ENCODE peak calls at places on chromosomes 3 and 15, in four cellular contexts. One of them, this sample, is unnamed.

GRCh38 chr15:65993226-65993625 is 123.9 kb downstream of the RAB11A start:
- DNase-seq in activated T-helper 1 cell treated with anti-CD3 and anti-CD28 coated beads, Interleukin-12 subunit alpha, Interleukin-12 subunit beta, Interleukin-2, Interleukin-4 antibody, amounts not matched to agents 30 ng/mL and 10 ng/mL and 1 ng/mL, durations not matched to agents 14 hours and 24 hours and 36 hours: no peak
- DNase-seq in ACHN: no peak
- DNase-seq in NCI-H748 treated with DMSO at 0.1 percent for 48 hours: no peak
- DNase-seq in this sample: no peak

GRCh38 chr3:169237181-169237580 is 426.3 kb downstream of the MECOM start:
- DNase-seq in activated T-helper 1 cell treated with anti-CD3 and anti-CD28 coated beads, Interleukin-12 subunit alpha, Interleukin-12 subunit beta, Interleukin-2, Interleukin-4 antibody, amounts not matched to agents 30 ng/mL and 10 ng/mL and 1 ng/mL, durations not matched to agents 14 hours and 24 hours and 36 hours: no peak
- DNase-seq in ACHN: no peak
- DNase-seq in NCI-H748 treated with DMSO at 0.1 percent for 48 hours: no peak
- DNase-seq in this sample: no peak

GRCh38 chr3:14452676-14453367 is 50.4 kb downstream of the SLC6A6 start:
- DNase-seq in activated T-helper 1 cell treated with anti-CD3 and anti-CD28 coated beads, Interleukin-12 subunit alpha, Interleukin-12 subunit beta, Interleukin-2, Interleukin-4 antibody, amounts not matched to agents 30 ng/mL and 10 ng/mL and 1 ng/mL, durations not matched to agents 14 hours and 24 hours and 36 hours: no peak
- DNase-seq in NCI-H748 treated with DMSO at 0.1 percent for 48 hours: peak; percentile 64
- DNase-seq in ACHN: peak; percentile 90
- DNase-seq in this sample: no peak

GRCh38 chr3:150544726-150545125 is 1.6 kb downstream of the SERP1 start:
- DNase-seq in NCI-H748 treated with DMSO at 0.1 percent for 48 hours: no peak
- DNase-seq in ACHN: no peak
- DNase-seq in activated T-helper 1 cell treated with anti-CD3 and anti-CD28 coated beads, Interleukin-12 subunit alpha, Interleukin-12 subunit beta, Interleukin-2, Interleukin-4 antibody, amounts not matched to agents 30 ng/mL and 10 ng/mL and 1 ng/mL, durations not matched to agents 14 hours and 24 hours and 36 hours: no peak
- DNase-seq in this sample: no peak

GRCh38 chr15:68415501-68416157 is 16.3 kb downstream of the ITGA11 start:
- DNase-seq in NCI-H748 treated with DMSO at 0.1 percent for 48 hours: no peak
- DNase-seq in activated T-helper 1 cell treated with anti-CD3 and anti-CD28 coated beads, Interleukin-12 subunit alpha, Interleukin-12 subunit beta, Interleukin-2, Interleukin-4 antibody, amounts not matched to agents 30 ng/mL and 10 ng/mL and 1 ng/mL, durations not matched to agents 14 hours and 24 hours and 36 hours: no peak
- DNase-seq in ACHN: no peak
- DNase-seq in this sample: peak; percentile 53

GRCh38 chr15:44501768-44502366 is 35.1 kb upstream of the EIF3J start:
- DNase-seq in activated T-helper 1 cell treated with anti-CD3 and anti-CD28 coated beads, Interleukin-12 subunit alpha, Interleukin-12 subunit beta, Interleukin-2, Interleukin-4 antibody, amounts not matched to agents 30 ng/mL and 10 ng/mL and 1 ng/mL, durations not matched to agents 14 hours and 24 hours and 36 hours: no peak
- DNase-seq in NCI-H748 treated with DMSO at 0.1 percent for 48 hours: peak; percentile 21
- DNase-seq in ACHN: peak; percentile 51
- DNase-seq in this sample: peak; percentile 43

GRCh38 chr3:139327231-139327630 is 16.6 kb upstream of the MRPS22 start:
- DNase-seq in NCI-H748 treated with DMSO at 0.1 percent for 48 hours: no peak
- DNase-seq in ACHN: no peak
- DNase-seq in activated T-helper 1 cell treated with anti-CD3 and anti-CD28 coated beads, Interleukin-12 subunit alpha, Interleukin-12 subunit beta, Interleukin-2, Interleukin-4 antibody, amounts not matched to agents 30 ng/mL and 10 ng/mL and 1 ng/mL, durations not matched to agents 14 hours and 24 hours and 36 hours: no peak
- DNase-seq in this sample: no peak

GRCh38 chr3:40191850-40192448 is 117.6 kb upstream of the EIF1B start:
- DNase-seq in ACHN: peak; percentile 52
- DNase-seq in activated T-helper 1 cell treated with anti-CD3 and anti-CD28 coated beads, Interleukin-12 subunit alpha, Interleukin-12 subunit beta, Interleukin-2, Interleukin-4 antibody, amounts not matched to agents 30 ng/mL and 10 ng/mL and 1 ng/mL, durations not matched to agents 14 hours and 24 hours and 36 hours: peak; percentile 35
- DNase-seq in NCI-H748 treated with DMSO at 0.1 percent for 48 hours: no peak
- DNase-seq in this sample: peak; percentile 29

GRCh38 chr3:9185046-9185445 is 64.4 kb downstream of the SRGAP3 start:
- DNase-seq in NCI-H748 treated with DMSO at 0.1 percent for 48 hours: no peak
- DNase-seq in ACHN: no peak
- DNase-seq in activated T-helper 1 cell treated with anti-CD3 and anti-CD28 coated beads, Interleukin-12 subunit alpha, Interleukin-12 subunit beta, Interleukin-2, Interleukin-4 antibody, amounts not matched to agents 30 ng/mL and 10 ng/mL and 1 ng/mL, durations not matched to agents 14 hours and 24 hours and 36 hours: no peak
- DNase-seq in this sample: no peak

GRCh38 chr3:48595526-48596121 is 495 bp upstream of the COL7A1 start:
- DNase-seq in NCI-H748 treated with DMSO at 0.1 percent for 48 hours: no peak
- DNase-seq in ACHN: peak; percentile 70
- DNase-seq in activated T-helper 1 cell treated with anti-CD3 and anti-CD28 coated beads, Interleukin-12 subunit alpha, Interleukin-12 subunit beta, Interleukin-2, Interleukin-4 antibody, amounts not matched to agents 30 ng/mL and 10 ng/mL and 1 ng/mL, durations not matched to agents 14 hours and 24 hours and 36 hours: no peak
- DNase-seq in this sample: peak; percentile 92

This sample was measured in SW480.